ENCODE peak calls at places on chromosomes 13 and 19, in six cellular contexts. W is mucosa of descending colon, H is heart right ventricle, B is neuronal stem cell, F is pancreas, X is cardiac muscle cell. U is an unnamed sample. For H3K36me3, the result is how much of the 10 kb centered on the place peaks cover.

GRCh38 chr13:23991119-23991518 is 93.8 kb upstream of the C1QTNF9B start:
- DNase-seq in W (no peak), H (no peak), B (no peak), F (no peak), X (no peak), U (no peak)

GRCh38 chr19:41637484-41637883 is 10.6 kb upstream of the CEACAM4 start:
- DNase-seq in W (no peak), H (no peak), B (no peak), F (no peak), X (no peak), U (no peak)

GRCh38 chr13:114282143-114282685 is 813 bp downstream of the UPF3A start:
- DNase-seq in W (peak), H (peak), B (peak), F (peak), X (peak), U (peak)

GRCh38 chr13:87089391-87089790 is 581.8 kb upstream of the SLITRK5 start:
- DNase-seq in W (no peak), H (no peak), B (no peak), F (no peak), X (no peak), U (peak)

GRCh38 chr13:76879211-76879875 is 6.9 kb downstream of the KCTD12 start:
- DNase-seq in W (peak), H (peak), B (no peak), F (no peak), X (no peak), U (peak)

GRCh38 chr19:11197291-11198174 is at the start of gene KANK2:
- DNase-seq in W (peak), H (peak), B (peak), F (peak), X (peak), U (peak)

GRCh38 chr19:11324079-11324661 is 15.3 kb downstream of the RAB3D start:
- DNase-seq in W (peak), H (peak), B (no peak), F (peak), X (no peak), U (peak)

GRCh38 chr19:33100894-33101644 is 20.1 kb downstream of the GPATCH1 start:
- DNase-seq in W (peak), H (no peak), B (no peak), F (no peak), X (no peak), U (no peak)

GRCh38 chr13:114258589-114258988 is 22.8 kb upstream of the UPF3A start:
- DNase-seq in W (peak), H (no peak), B (no peak), F (peak), X (no peak), U (no peak)

DNA sequence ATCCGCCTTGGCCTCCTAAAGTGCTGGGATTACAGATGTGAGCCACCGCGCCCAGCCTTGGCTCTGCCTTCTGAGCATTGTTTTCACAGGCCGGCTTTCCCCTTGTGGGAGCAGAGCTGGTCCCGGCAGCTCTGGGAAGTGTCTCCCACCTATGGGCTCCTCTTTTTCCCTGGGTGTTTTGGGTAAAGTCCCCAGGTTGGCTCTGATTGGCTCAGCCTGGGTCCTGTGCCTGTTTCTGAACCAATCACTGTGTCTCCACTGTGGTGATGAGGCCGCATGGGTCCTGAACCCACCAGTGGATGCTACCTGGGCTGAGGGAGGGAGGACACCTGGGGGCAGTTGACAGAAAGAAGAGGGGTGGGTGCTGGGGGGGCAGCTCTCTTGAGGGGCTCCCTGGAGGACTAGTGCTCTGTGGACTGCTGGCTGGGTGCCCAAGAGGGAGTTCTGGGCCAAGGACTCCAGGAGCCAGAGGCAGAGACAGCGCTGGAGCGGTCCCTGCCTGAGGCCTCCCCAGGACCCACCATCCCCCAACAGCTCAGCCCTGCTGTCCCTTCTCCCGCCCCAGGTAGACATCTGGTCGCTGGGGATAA is 19.6 kb upstream of the NCCRP1 start:
- DNase-seq in W (no peak), H (no peak), B (no peak), F (no peak), X (no peak), U (no peak)
- H3K36me3 ChIP-seq in W (under half), H (under half), B (under half), F (under half), X (under half), U (under half)

GRCh38 chr19:31784631-31785237 is 435.5 kb upstream of the TSHZ3 start:
- DNase-seq in W (no peak), H (no peak), B (no peak), F (no peak), X (no peak), U (no peak)
- H3K36me3 ChIP-seq in W (under half), H (under half), B (under half), F (under half), X (under half), U (under half)

DNA sequence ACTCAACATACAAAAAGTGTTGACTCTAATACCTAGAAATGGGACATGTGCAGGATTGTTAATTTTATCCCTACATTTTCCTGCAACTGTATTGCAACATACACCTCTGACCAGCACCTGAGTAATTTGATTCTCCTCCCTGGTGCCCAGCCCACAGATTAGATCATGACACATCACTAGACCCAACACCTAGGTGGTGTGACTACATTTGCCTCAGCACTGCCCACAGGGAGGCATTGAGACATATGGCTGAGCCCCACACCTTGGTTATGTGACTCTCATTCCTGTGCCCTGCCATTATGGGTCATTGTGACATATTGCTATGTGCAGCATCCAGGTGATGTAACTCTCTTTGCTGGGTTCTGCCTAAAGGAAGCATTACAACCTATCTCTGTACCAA is 13.2 kb upstream of the ZNF254 start:
- DNase-seq in W (no peak), H (no peak), B (no peak), F (no peak), X (no peak), U (no peak)
- H3K36me3 ChIP-seq in W (under half), H (half or more), B (under half), F (under half), X (under half), U (under half)

GRCh38 chr19:49913720-49914119 is 15.3 kb upstream of the ATF5 start:
- DNase-seq in W (no peak), H (no peak), B (no peak), F (no peak), X (no peak), U (no peak)

GRCh38 chr19:49915271-49915670 is 13.7 kb upstream of the ATF5 start:
- DNase-seq in W (no peak), H (no peak), B (no peak), F (no peak), X (no peak), U (no peak)

GRCh38 chr19:49918089-49918488 is 10.9 kb upstream of the ATF5 start:
- DNase-seq in W (no peak), H (no peak), B (no peak), F (no peak), X (no peak), U (no peak)

GRCh38 chr19:49920624-49921363 is 8.2 kb upstream of the ATF5 start:
- DNase-seq in W (no peak), H (no peak), B (no peak), F (no peak), X (no peak), U (no peak)

GRCh38 chr19:49916839-49917733 is 11.9 kb upstream of the ATF5 start:
- DNase-seq in W (no peak), H (no peak), B (no peak), F (no peak), X (no peak), U (peak)
- H3K36me3 ChIP-seq in W (under half), H (under half), B (under half), F (under half), X (under half), U (under half)

U was measured in A673.